ENCODE peak calls at places on chromosomes 2 and 18, in four cellular contexts. P, S, Q and I are unnamed samples.

GRCh38 chr2:209496586-209496982 is 72.7 kb downstream of the MAP2 start:
- DNase-seq in P (no peak), Q (no peak), S (peak; percentile 62), I (no peak)

GRCh38 chr2:219441451-219442205 is 7.0 kb downstream of the SPEG start:
- DNase-seq in S (peak; percentile 65), P (peak; percentile 56), Q (no peak), I (peak; percentile 37)

GRCh38 chr2:84857566-84857965 is 23.3 kb downstream of the TRABD2A start:
- DNase-seq in Q (no peak), P (no peak), S (no peak), I (no peak)

GRCh38 chr18:58991127-58991798 is 126.6 kb downstream of the ZNF532 start:
- DNase-seq in Q (no peak), S (no peak), P (no peak), I (no peak)

GRCh38 chr2:11163439-11164317 is 8.4 kb downstream of the SLC66A3 start:
- DNase-seq in Q (no peak), S (no peak), P (no peak), I (no peak)

GRCh38 chr2:21258082-21258481 is 134.3 kb downstream of the TDRD15 start:
- DNase-seq in Q (no peak), S (no peak), P (no peak), I (peak; percentile 11)

GRCh38 chr2:152716805-152717241 is 438 bp downstream of the PRPF40A start:
- DNase-seq in P (peak; percentile 53), Q (no peak), S (peak; percentile 82), I (peak; percentile 73)

GRCh38 chr2:41241325-41242000 is 789.6 kb upstream of the SLC8A1 start:
- DNase-seq in S (no peak), P (no peak), Q (no peak), I (no peak)